ENCODE peak calls at places on chromosomes 13 and 19, in seven cellular contexts. H is NAMALWA; M is T-helper 2 cell treated with Interferon-gamma antibody and Interleukin-4, amounts not matched to agents 5 μg/mL and 100 μg/mL, for 36 hours; J is BE2C; F is NCI-H82; U is SK-MEL-5; T is globus pallidus. C is an unnamed sample.

GRCh38 chr13:24463078-24463477 is 49.5 kb downstream of the PARP4 start:
- DNase-seq in J (no peak), H (no peak), F (no peak), T (no peak), M (no peak), U (no peak), C (no peak)

GRCh38 chr19:49912965-49913685 is 15.9 kb upstream of the ATF5 start:
- DNase-seq in J (no peak), M (no peak), F (no peak), H (no peak), U (no peak), T (no peak), C (no peak)

GRCh38 chr19:31249217-31249616 is 100.0 kb downstream of the TSHZ3 start:
- DNase-seq in U (peak), M (no peak), H (no peak), J (no peak), T (no peak), F (no peak), C (no peak)

GRCh38 chr13:64234255-64234654 is 2818.6 kb upstream of the PCDH20 start:
- DNase-seq in M (no peak), U (no peak), F (no peak), T (no peak), H (no peak), J (no peak), C (no peak)

GRCh38 chr13:60155978-60156377 is 7.8 kb downstream of the DIAPH3 start:
- DNase-seq in M (no peak), H (peak), T (no peak), F (peak), J (no peak), U (peak), C (no peak)

GRCh38 chr19:46610413-46610775 is 9.3 kb downstream of the CALM3 start:
- DNase-seq in T (no peak), J (no peak), M (no peak), H (no peak), U (no peak), F (no peak), C (no peak)

GRCh38 chr19:55259540-55260210 is 858 bp upstream of the PPP6R1 start:
- DNase-seq in H (no peak), U (no peak), F (peak), T (no peak), J (no peak), M (no peak), C (no peak)

GRCh38 chr13:33863390-33863789 is 45.4 kb downstream of the RFC3 start:
- DNase-seq in M (no peak), J (no peak), T (no peak), F (no peak), H (no peak), U (no peak), C (no peak)

GRCh38 chr13:106905380-106906259 is 337.7 kb upstream of the ARGLU1 start:
- DNase-seq in U (no peak), F (no peak), T (no peak), J (no peak), H (no peak), M (no peak), C (no peak)

GRCh38 chr13:29081036-29081435 is 260.9 kb downstream of the MTUS2 start:
- DNase-seq in T (peak), J (no peak), H (peak), M (no peak), F (no peak), U (peak), C (no peak)

GRCh38 chr19:40673377-40673776 is 17.1 kb downstream of the NUMBL start:
- DNase-seq in J (no peak), H (no peak), U (no peak), F (no peak), M (no peak), T (no peak), C (no peak)

GRCh38 chr13:114097893-114098688 is 34.3 kb downstream of the RASA3 start:
- DNase-seq in M (no peak), H (no peak), F (no peak), T (no peak), U (no peak), J (no peak), C (no peak)

GRCh38 chr19:30204721-30205120 is 167.5 kb upstream of the ZNF536 start:
- DNase-seq in H (no peak), T (no peak), F (no peak), U (no peak), M (no peak), J (no peak), C (no peak)

GRCh38 chr13:29503041-29503837 is 92.2 kb downstream of the SLC7A1 start:
- DNase-seq in H (no peak), J (no peak), M (no peak), T (no peak), U (no peak), F (no peak), C (no peak)

C was measured in glutamatergic neuron.